ENCODE peak calls at places on chromosome 7, in nine cellular contexts. S is non-pigmented ciliary epithelial cell; B is cardiac fibroblast; D is H9; E is stimulated activated CD4-positive, alpha-beta T cell treated with anti-CD3 and anti-CD28 coated beads, Interleukin-4, amount 100 ng/mL, for 4 hours; F is A172; U is glutamatergic neuron; N is naive thymus-derived CD8-positive, alpha-beta T cell; K is NCI-H1092. V is an unnamed sample.

GRCh38 chr7:88315532-88315931 is 8.8 kb upstream of the STEAP4 start:
- DNase-seq in S (no peak), B (no peak), D (no peak), E (no peak), F (no peak), U (no peak), N (no peak), K (no peak), V (no peak)

GRCh38 chr7:12607134-12607533 is 36.6 kb downstream of the SCIN start:
- DNase-seq in S (no peak), B (no peak), D (no peak), E (no peak), F (peak), U (peak), N (no peak), K (peak), V (no peak)

GRCh38 chr7:100166966-100167911 is 1.2 kb downstream of the GAL3ST4 start:
- DNase-seq in S (no peak), B (no peak), D (no peak), E (no peak), F (no peak), U (no peak), N (no peak), K (no peak), V (no peak)

GRCh38 chr7:139648941-139649425 is 125.5 kb downstream of the CLEC2L start:
- DNase-seq in S (no peak), B (no peak), D (no peak), E (no peak), F (no peak), U (no peak), N (no peak), K (no peak), V (no peak)

GRCh38 chr7:134378562-134378961 is 61.8 kb upstream of the SLC35B4 start:
- DNase-seq in S (no peak), B (no peak), D (no peak), E (no peak), F (no peak), U (no peak), N (no peak), K (no peak), V (no peak)

GRCh38 chr7:47725031-47725780 is 143.3 kb upstream of the TNS3 start:
- DNase-seq in S (no peak), B (peak), D (no peak), E (no peak), F (peak), U (no peak), N (no peak), K (no peak), V (no peak)

GRCh38 chr7:12896316-12896715 is 208.9 kb downstream of the ARL4A start:
- DNase-seq in S (no peak), B (no peak), D (no peak), E (no peak), F (no peak), U (no peak), N (no peak), K (no peak), V (no peak)

GRCh38 chr7:144513332-144513731 is 109.8 kb upstream of the NOBOX start:
- DNase-seq in S (no peak), B (peak), D (no peak), E (no peak), F (peak), U (no peak), N (no peak), K (peak), V (no peak)

GRCh38 chr7:17305387-17306171 is 7.1 kb downstream of the AHR start:
- DNase-seq in S (no peak), B (no peak), D (no peak), E (no peak), F (no peak), U (no peak), N (no peak), K (no peak), V (no peak)

GRCh38 chr7:84914598-84914997 is 272.3 kb downstream of the SEMA3D start:
- DNase-seq in S (no peak), B (no peak), D (no peak), E (no peak), F (peak), U (no peak), N (no peak), K (no peak), V (no peak)

GRCh38 chr7:115113776-115114175 is 191.9 kb downstream of the MDFIC start:
- DNase-seq in S (no peak), B (no peak), D (no peak), E (no peak), F (no peak), U (no peak), N (no peak), K (no peak), V (no peak)

GRCh38 chr7:107506683-107507339 is 37.0 kb downstream of the GPR22 start:
- DNase-seq in S (no peak), B (no peak), D (no peak), E (no peak), F (peak), U (no peak), N (no peak), K (no peak), V (no peak)